ENCODE peak calls at places on chromosomes 13 and 19, in eight cellular contexts. A, R, F, X, L, P, O and V are unnamed samples.

GRCh38 chr19:35341006-35341405 is 6.7 kb upstream of the FFAR1 start:
- DNase-seq in P (no peak), A (no peak), X (no peak), R (no peak), O (no peak), L (no peak), F (no peak), V (no peak)

GRCh38 chr13:110640591-110641029 is 25.3 kb downstream of the NAXD start:
- DNase-seq in R (no peak), P (no peak), F (no peak), L (peak), X (no peak), O (no peak), A (peak), V (no peak)

GRCh38 chr19:41991025-41991424 is 3.0 kb downstream of the ATP1A3 start:
- DNase-seq in R (peak), F (no peak), X (no peak), A (no peak), L (peak), P (no peak), O (no peak), V (no peak)

GRCh38 chr19:1259206-1259872 is 9.8 kb upstream of the CIRBP start:
- DNase-seq in L (peak), O (no peak), F (peak), A (peak), P (peak), X (no peak), R (peak), V (peak)

GRCh38 chr13:51620165-51620983 is 36.1 kb downstream of the WDFY2 start:
- DNase-seq in F (no peak), L (peak), X (peak), O (no peak), P (no peak), R (no peak), A (no peak), V (no peak)

GRCh38 chr19:12723643-12724426 is at the start of gene TNPO2:
- DNase-seq in X (peak), L (peak), P (peak), F (peak), O (peak), R (peak), A (peak), V (peak)

GRCh38 chr19:38952395-38953165 is 21.8 kb downstream of the MRPS12 start:
- DNase-seq in R (peak), F (peak), L (no peak), X (no peak), A (peak), O (no peak), P (peak), V (peak)

GRCh38 chr19:41886761-41887710 is 4.1 kb downstream of the ARHGEF1 start:
- DNase-seq in F (no peak), X (no peak), L (no peak), A (no peak), P (no peak), R (no peak), O (no peak), V (no peak)

GRCh38 chr13:50685491-50685890 is 158.0 kb downstream of the DLEU7 start:
- DNase-seq in O (no peak), F (peak), R (peak), A (no peak), X (peak), L (peak), P (peak), V (peak)

GRCh38 chr19:6707011-6707657 is 13.3 kb downstream of the C3 start:
- DNase-seq in F (no peak), R (no peak), L (no peak), A (no peak), P (no peak), X (no peak), O (no peak), V (no peak)

GRCh38 chr13:62061751-62062150 is 646.1 kb upstream of the PCDH20 start:
- DNase-seq in F (no peak), X (no peak), A (no peak), R (no peak), P (no peak), O (no peak), L (no peak), V (no peak)

GRCh38 chr19:49746206-49746958 is 16.7 kb downstream of the TSKS start:
- DNase-seq in A (no peak), O (peak), X (peak), P (peak), F (peak), R (peak), L (peak), V (peak)

GRCh38 chr13:50123515-50123861 is 108.2 kb downstream of the KCNRG start:
- DNase-seq in A (no peak), O (no peak), R (no peak), P (no peak), X (no peak), F (no peak), L (no peak), V (no peak)

GRCh38 chr19:1155352-1156304 is 18.4 kb downstream of the SBNO2 start:
- DNase-seq in F (no peak), O (no peak), X (no peak), P (no peak), L (peak), A (no peak), R (no peak), V (no peak)

GRCh38 chr19:56369886-56370676 is 23.3 kb downstream of the ZNF582 start:
- DNase-seq in A (no peak), L (no peak), F (no peak), R (no peak), P (no peak), X (no peak), O (no peak), V (no peak)

GRCh38 chr19:58401825-58402433 is 6.5 kb downstream of the RNF225 start:
- DNase-seq in A (no peak), X (no peak), L (no peak), F (no peak), R (no peak), P (no peak), O (no peak), V (no peak)

GRCh38 chr19:5547881-5548280 is 19.9 kb downstream of the TINCR start:
- DNase-seq in A (peak), L (no peak), X (no peak), O (peak), F (peak), R (peak), P (no peak), V (peak)

GRCh38 chr19:34173145-34173956 is 1.0 kb downstream of the LSM14A start:
- DNase-seq in R (peak), F (peak), X (no peak), A (peak), P (peak), L (peak), O (peak), V (peak)

GRCh38 chr13:26485786-26486185 is 71.7 kb upstream of the WASF3 start:
- DNase-seq in X (no peak), A (no peak), L (no peak), P (no peak), F (no peak), R (no peak), O (no peak), V (no peak)

GRCh38 chr19:47471733-47472457 is at the start of gene SLC8A2:
- DNase-seq in F (peak), X (peak), O (peak), P (peak), L (peak), R (peak), A (peak), V (peak)

GRCh38 chr13:113653264-113654174 is 4.5 kb downstream of the ATP4B start:
- DNase-seq in L (peak), O (no peak), A (no peak), P (peak), F (no peak), R (no peak), X (peak), V (peak)

GRCh38 chr19:46722004-46722380 is 5.1 kb upstream of the PRKD2 start:
- DNase-seq in A (no peak), X (no peak), P (no peak), R (no peak), F (no peak), O (no peak), L (no peak), V (no peak)

GRCh38 chr19:51365211-51366049 is 758 bp downstream of the ETFB start:
- DNase-seq in F (peak), L (no peak), X (no peak), R (no peak), A (peak), O (no peak), P (peak), V (peak)

GRCh38 chr13:37097008-37097579 is 8.4 kb downstream of the CSNK1A1L start:
- DNase-seq in X (no peak), P (no peak), R (no peak), O (no peak), A (no peak), F (no peak), L (no peak), V (no peak)

GRCh38 chr13:53237696-53238095 is 209.1 kb downstream of the OLFM4 start:
- DNase-seq in A (no peak), L (no peak), O (no peak), X (no peak), R (peak), P (no peak), F (no peak), V (no peak)

GRCh38 chr19:37551123-37551993 is 43.2 kb downstream of the ZNF571 start:
- DNase-seq in X (no peak), F (peak), R (no peak), O (peak), L (peak), P (no peak), A (peak), V (no peak)

GRCh38 chr19:48445256-48445605 is 552 bp upstream of the GRWD1 start:
- DNase-seq in F (peak), O (peak), R (peak), L (no peak), X (no peak), A (peak), P (no peak), V (peak)

GRCh38 chr19:54017266-54017665 is 25.8 kb downstream of the CACNG6 start:
- DNase-seq in R (no peak), A (peak), P (no peak), F (no peak), X (no peak), O (no peak), L (no peak), V (peak)

DNA sequence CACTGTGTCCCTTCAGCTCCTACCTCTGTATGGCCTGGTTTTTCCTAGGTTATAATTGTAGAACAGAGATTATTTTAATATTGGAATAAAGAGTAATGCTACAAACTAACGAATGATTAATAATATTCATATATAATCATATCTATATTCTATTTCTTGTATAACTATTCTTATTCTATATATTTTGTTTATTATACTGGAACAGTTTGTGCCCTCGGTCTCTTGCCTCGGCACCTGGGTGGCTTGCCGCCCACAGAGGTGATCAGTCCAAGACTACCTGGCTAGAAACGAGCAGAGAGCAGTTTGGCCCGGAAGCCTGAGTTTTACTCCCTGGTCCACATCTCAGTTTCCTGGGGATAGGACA is 3.9 kb upstream of the SLC27A1 start:
- DNase-seq in L (no peak), P (no peak), X (no peak), A (no peak), F (no peak), R (no peak), O (no peak), V (no peak)
- H3K27ac ChIP-seq in L (peak), P (no peak), X (peak), A (no peak), F (no peak), R (no peak), O (peak), V (no peak)

GRCh38 chr19:4473708-4474503 is 1.8 kb downstream of the HDGFL2 start:
- DNase-seq in O (peak), X (no peak), R (peak), A (no peak), L (no peak), P (no peak), F (no peak), V (no peak)
- H3K27ac ChIP-seq in O (peak), X (no peak), R (peak), A (peak), L (no peak), P (no peak), F (no peak), V (no peak)

GRCh38 chr19:11596156-11596555 is 1.1 kb upstream of the ZNF627 start:
- DNase-seq in O (no peak), X (no peak), A (no peak), L (no peak), P (no peak), R (no peak), F (no peak), V (no peak)

GRCh38 chr19:11598103-11598483 is 810 bp downstream of the ZNF627 start:
- DNase-seq in X (no peak), F (peak), L (no peak), A (no peak), P (no peak), R (no peak), O (no peak), V (no peak)

GRCh38 chr19:11594084-11594483 is 3.2 kb upstream of the ZNF627 start:
- DNase-seq in P (no peak), R (no peak), O (no peak), X (no peak), F (no peak), L (no peak), A (no peak), V (no peak)

GRCh38 chr19:11598746-11599145 is 1.5 kb downstream of the ZNF627 start:
- DNase-seq in X (no peak), F (no peak), L (no peak), A (no peak), P (no peak), R (no peak), O (no peak), V (no peak)

DNA sequence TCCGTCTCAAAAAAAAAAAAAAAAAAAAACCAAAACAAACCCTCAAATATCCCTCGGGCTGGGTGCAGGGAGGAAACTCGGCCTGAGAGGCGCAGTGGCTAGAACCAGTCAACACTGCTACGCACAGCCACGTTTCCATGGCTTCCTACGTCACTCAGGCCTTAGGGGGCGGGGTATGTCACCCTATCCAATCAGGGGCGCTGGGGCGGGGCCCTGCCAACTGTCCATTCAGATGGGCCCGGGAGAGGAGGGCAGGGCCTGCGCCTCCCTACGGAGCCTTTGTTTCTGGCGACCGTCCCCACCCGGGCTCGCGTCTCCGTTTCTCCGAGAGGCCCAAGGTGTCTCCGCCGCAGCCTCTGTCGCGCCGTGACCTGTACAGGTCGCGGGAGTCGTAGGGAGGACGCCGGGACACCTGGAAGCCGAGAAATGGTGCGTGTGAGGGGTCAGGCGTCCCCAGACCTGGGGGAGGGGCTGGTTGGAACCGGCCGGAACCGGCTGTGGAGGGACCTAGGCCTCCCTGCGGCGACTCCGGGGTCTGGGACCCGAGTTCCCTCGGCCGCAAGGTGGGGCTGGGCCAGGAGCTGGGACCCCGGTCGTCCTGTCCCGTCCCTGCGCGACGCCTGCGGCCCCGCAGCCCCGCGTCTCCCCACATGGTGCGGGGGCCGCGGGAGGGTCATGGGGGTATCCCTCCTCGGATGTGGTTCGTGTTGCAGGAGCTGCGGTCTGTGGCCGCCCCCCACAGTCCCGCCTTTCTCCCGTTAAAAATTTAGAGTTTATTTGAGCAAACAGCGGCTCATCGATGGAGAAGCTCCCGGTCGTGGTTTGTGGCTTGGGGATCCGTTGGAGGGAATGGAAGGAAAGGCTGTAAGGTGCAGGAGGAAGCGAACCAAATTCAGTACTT is at the start of gene ZNF627:
- DNase-seq in F (peak), L (peak), O (peak), X (peak), P (peak), A (peak), R (peak), V (peak)
- H3K27ac ChIP-seq in F (peak), L (peak), O (peak), X (peak), P (peak), A (peak), R (peak), V (peak)

GRCh38 chr13:100363351-100363750 is 225.2 kb downstream of the GGACT start:
- DNase-seq in A (peak), R (no peak), X (no peak), O (no peak), P (no peak), L (no peak), F (no peak), V (no peak)
- H3K27ac ChIP-seq in A (no peak), R (no peak), X (no peak), O (no peak), P (no peak), L (no peak), F (no peak), V (no peak)

DNA sequence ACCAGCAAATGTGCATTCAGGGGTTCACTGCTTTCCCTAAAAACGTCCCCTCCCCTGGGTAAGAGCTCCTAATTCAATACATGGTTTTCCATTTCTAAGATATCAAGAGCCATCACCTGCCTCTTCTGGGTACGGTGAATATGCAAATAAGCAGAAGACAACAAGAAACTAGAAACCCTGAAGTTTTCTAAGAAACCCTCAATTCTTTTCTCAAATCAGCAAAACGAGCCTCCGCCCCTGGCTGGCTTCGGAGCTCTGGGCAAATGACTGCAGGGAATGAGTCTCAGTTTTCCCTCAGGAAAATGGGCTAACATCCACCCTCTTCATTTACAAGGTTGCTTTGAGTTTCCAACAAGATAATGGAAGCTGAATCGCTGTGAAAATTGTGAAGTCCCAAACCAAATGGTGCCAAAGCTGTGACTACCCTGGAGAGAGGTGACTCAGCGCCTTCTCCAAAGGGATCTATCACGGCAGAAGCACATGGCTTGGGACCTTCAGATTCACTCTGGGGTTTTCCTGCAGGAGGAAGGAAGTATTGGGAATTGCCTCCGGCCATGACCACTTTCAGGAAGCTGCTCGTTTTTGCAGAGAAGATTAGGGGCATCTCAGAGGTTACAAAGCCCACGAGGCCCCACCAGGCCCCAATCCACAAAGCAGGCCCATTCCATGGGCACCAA is 26.6 kb downstream of the KLF2 start:
- DNase-seq in P (no peak), F (no peak), O (no peak), X (no peak), R (no peak), A (peak), L (no peak), V (peak)
- H3K27ac ChIP-seq in P (no peak), F (peak), O (no peak), X (no peak), R (no peak), A (no peak), L (no peak), V (peak)

DNA sequence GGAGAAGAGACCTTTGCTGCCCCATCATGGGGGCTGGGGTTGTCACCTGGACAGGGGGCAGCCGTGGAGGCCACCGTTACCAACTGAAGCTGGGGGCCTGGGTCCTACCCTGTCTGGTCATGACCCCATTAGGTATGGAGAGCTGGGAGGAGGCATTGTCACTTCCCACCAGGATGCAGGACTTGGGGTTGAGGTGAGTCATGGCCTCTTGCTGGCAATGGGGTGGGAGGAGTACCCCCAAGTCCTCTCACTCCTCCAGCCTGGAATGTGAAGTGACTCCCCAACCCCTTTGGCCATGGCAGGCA is 9.0 kb downstream of the EGLN2 start:
- DNase-seq in A (no peak), P (no peak), O (no peak), R (no peak), F (no peak), X (no peak), L (no peak), V (no peak)
- H3K27ac ChIP-seq in A (no peak), P (no peak), O (peak), R (no peak), F (no peak), X (peak), L (peak), V (no peak)

GRCh38 chr13:46396341-46396740 is 9.3 kb upstream of the RUBCNL start:
- DNase-seq in P (no peak), F (no peak), X (no peak), L (no peak), O (no peak), A (no peak), R (no peak), V (no peak)
- H3K27ac ChIP-seq in P (no peak), F (no peak), X (no peak), L (no peak), O (no peak), A (no peak), R (no peak), V (no peak)

DNA sequence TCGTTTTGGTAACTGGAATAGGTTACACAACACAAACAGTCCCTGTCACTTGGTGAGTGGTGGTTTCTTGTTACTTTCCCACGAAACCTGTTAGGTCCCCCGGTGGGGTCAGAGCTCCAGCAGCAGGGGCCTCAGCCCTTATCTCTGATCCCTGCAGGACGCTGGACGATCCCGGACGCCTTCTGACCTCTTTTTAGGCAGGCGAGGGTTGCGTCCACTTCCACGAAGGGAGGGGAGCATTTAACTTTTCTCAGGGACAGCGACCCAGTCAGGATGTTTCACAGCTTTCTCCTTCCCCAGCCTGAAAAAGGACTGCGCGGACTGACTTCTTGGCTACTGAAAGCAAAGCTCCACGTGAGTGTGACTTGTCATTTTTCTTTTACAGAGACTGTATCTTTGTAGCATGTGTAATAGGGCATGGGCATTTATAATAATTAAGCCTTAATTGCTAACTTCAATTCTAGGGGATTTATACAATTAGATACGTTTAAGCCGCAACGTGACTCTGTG is 715 bp downstream of the ZNF234 start:
- DNase-seq in P (peak), X (no peak), O (no peak), A (peak), R (peak), L (no peak), F (peak), V (peak)
- H3K27ac ChIP-seq in P (peak), X (no peak), O (peak), A (peak), R (no peak), L (peak), F (peak), V (no peak)